ENCODE peak calls at places on chromosomes 3 and 15, in four cellular contexts. G, J, Q and O are unnamed samples.

GRCh38 chr3:12817341-12817705 is 20.8 kb downstream of the CAND2 start:
- DNase-seq in G (no peak), J (no peak), Q (no peak), O (no peak)

GRCh38 chr15:38129531-38130199 is 123.0 kb upstream of the SPRED1 start:
- DNase-seq in G (peak), J (peak), Q (peak), O (peak)

GRCh38 chr3:149343951-149344350 is 10.5 kb upstream of the TM4SF18 start:
- DNase-seq in G (no peak), J (no peak), Q (no peak), O (no peak)

GRCh38 chr3:180595536-180595935 is 6.4 kb upstream of the TTC14 start:
- DNase-seq in G (no peak), J (no peak), Q (no peak), O (no peak)

GRCh38 chr15:82890338-82891024 is 62.0 kb downstream of the HOMER2 start:
- DNase-seq in G (no peak), J (no peak), Q (no peak), O (no peak)

GRCh38 chr3:105606052-105606451 is 239.3 kb downstream of the ALCAM start:
- DNase-seq in G (no peak), J (no peak), Q (no peak), O (no peak)

GRCh38 chr3:4985330-4986174 is 6.3 kb downstream of the BHLHE40 start:
- DNase-seq in G (no peak), J (no peak), Q (no peak), O (no peak)

GRCh38 chr3:104388624-104389023 is 978.1 kb upstream of the ALCAM start:
- DNase-seq in G (no peak), J (no peak), Q (no peak), O (no peak)

GRCh38 chr3:32296251-32297204 is 58.0 kb downstream of the CMTM8 start:
- DNase-seq in G (peak), J (peak), Q (peak), O (no peak)

GRCh38 chr3:108698461-108698860 is 58.7 kb downstream of the RETNLB start:
- DNase-seq in G (no peak), J (no peak), Q (no peak), O (no peak)

GRCh38 chr3:76028816-76029215 is 243.5 kb upstream of the ZNF717 start:
- DNase-seq in G (no peak), J (no peak), Q (no peak), O (no peak)

GRCh38 chr15:39680868-39681267 is 100.0 kb downstream of the THBS1 start:
- DNase-seq in G (no peak), J (no peak), Q (no peak), O (no peak)

GRCh38 chr15:74780983-74781672 is 752 bp upstream of the CSK start:
- DNase-seq in G (no peak), J (no peak), Q (no peak), O (no peak)

GRCh38 chr3:98026425-98027083 is 8.6 kb downstream of the GABRR3 start:
- DNase-seq in G (no peak), J (no peak), Q (no peak), O (no peak)

GRCh38 chr15:28002136-28002861 is 96.8 kb downstream of the OCA2 start:
- DNase-seq in G (no peak), J (no peak), Q (no peak), O (no peak)

GRCh38 chr15:89400121-89400996 is 65.7 kb upstream of the POLG start:
- DNase-seq in G (no peak), J (no peak), Q (no peak), O (no peak)

GRCh38 chr3:141710121-141710520 is 28.0 kb upstream of the RNF7 start:
- DNase-seq in G (no peak), J (no peak), Q (no peak), O (no peak)

GRCh38 chr3:138936763-138937689 is 9.9 kb downstream of the FOXL2 start:
- DNase-seq in G (no peak), J (no peak), Q (no peak), O (no peak)
- H3K4me3 ChIP-seq in G (peak), J (no peak), Q (peak), O (no peak)

GRCh38 chr15:20646529-20647142 is 105.0 kb upstream of the GOLGA6L6 start:
- DNase-seq in G (no peak), J (no peak), Q (no peak), O (no peak)
- TF ChIP-seq CTCF in G (no peak), J (no peak), Q (no peak), O (no peak)

GRCh38 chr15:56492786-56493555 is 28.0 kb upstream of the MNS1 start:
- DNase-seq in G (no peak), J (no peak), Q (no peak), O (no peak)
- H3K4me3 ChIP-seq in G (no peak), J (no peak), Q (no peak), O (no peak)

DNA sequence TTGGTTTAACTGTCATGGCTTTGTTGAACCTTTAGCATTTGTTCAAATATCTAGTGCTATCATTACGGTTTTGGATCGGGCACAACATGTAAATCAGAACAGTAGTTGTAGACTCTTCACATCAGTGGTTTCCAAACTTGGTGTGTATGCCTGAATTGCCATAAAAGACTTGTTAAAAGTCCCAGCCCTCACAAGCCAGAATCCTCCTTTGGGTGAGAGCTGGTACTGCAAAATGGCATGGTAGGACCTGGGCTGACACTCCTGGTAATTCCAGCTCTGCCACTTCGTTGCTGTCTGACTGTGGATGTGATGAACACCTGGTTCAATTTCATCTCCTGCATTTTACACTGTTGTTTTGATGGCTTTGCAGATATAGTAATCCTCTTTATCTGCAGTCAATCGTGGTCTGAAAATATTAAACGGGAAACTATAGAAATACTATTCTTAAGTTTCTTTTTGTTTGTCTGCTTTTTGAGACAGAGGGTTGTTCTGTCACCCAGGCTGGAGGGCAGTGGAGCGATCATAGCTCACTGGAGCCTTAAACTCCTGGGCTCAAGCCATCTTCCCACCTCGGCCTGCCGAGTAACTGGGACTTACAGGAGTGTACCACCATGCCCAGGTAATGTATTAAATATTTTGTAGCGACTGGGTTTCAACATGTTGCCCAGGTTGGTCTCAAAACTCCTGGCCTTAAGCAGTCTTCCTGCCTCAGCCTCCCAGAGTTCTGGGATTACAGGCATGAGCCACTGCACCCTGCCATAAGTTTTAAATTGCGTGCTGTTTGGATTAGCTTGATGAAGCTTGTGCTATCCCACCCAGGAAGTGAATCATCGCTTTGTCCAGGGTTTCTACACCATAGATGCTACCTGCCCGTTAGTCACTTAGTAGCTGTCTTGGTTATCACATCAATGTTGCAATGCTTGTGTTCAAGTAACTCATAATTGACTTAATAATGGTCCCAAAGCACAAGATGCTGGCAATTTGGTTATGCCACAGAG is 61.6 kb downstream of the RAB7A start:
- DNase-seq in G (no peak), J (peak), Q (no peak), O (peak)
- TF ChIP-seq CTCF in G (peak), J (peak), Q (peak), O (peak)

GRCh38 chr3:169144691-169145090 is 518.8 kb downstream of the MECOM start:
- DNase-seq in G (no peak), J (no peak), Q (no peak), O (no peak)
- H3K4me3 ChIP-seq in G (peak), J (no peak), Q (peak), O (peak)

DNA sequence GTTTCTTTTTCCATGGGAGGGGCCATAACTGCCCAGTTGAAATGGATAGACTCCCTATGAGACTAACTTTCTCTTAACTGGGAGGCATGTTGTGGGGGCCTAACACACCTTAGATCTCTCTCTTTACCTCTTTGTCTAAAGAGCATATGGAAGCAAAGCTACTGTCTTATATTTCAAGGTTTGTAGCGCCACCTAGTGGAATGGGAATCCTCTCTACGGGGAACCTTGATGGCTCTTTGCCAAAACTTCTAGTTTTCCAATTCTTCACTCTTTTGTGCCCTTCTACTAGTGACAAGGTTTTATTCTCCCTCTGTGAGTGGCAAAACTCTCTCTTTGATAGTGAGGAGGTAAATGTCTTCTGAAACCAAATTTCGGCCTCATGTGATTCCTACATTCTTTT is 1030.4 kb upstream of the CADM2 start:
- DNase-seq in G (no peak), J (no peak), Q (no peak), O (no peak)
- TF ChIP-seq CTCF in G (no peak), J (peak), Q (no peak), O (peak)